ENCODE peak calls at places on chromosomes 6 and 20, in eight cellular contexts. R, V, E, K, H, I, C and N are unnamed samples.
A peak's percentile ranks its signal among the peaks of the same experiment; 100 is the strongest.

GRCh38 chr6:170203212-170203611 is 87.7 kb downstream of the DLL1 start:
- DNase-seq in C (no peak), H (no peak), I (no peak), K (no peak), V (no peak), R (no peak), E (no peak), N (no peak)

GRCh38 chr6:110944681-110945151 is 13.8 kb upstream of the GTF3C6 start:
- DNase-seq in K (no peak), R (no peak), E (no peak), V (no peak), I (no peak), H (no peak), C (no peak), N (no peak)

GRCh38 chr6:155341130-155341828 is 27.0 kb upstream of the TFB1M start:
- DNase-seq in H (no peak), I (no peak), C (no peak), R (no peak), V (no peak), E (no peak), K (no peak), N (no peak)

GRCh38 chr20:49821850-49822249 is 9.2 kb downstream of the SLC9A8 start:
- DNase-seq in R (peak; percentile 45), V (no peak), C (no peak), E (no peak), I (no peak), K (no peak), H (no peak), N (no peak)

GRCh38 chr20:35908007-35908406 is 46.3 kb downstream of the SCAND1 start:
- DNase-seq in I (no peak), K (no peak), H (no peak), R (no peak), V (no peak), E (no peak), C (no peak), N (no peak)

GRCh38 chr6:85600713-85601313 is 7.2 kb upstream of the SNX14 start:
- DNase-seq in H (no peak), V (no peak), C (no peak), K (no peak), R (no peak), E (no peak), I (no peak), N (no peak)

GRCh38 chr6:32971581-32972352 is 3.4 kb downstream of the BRD2 start:
- DNase-seq in R (peak; percentile 100), E (peak; percentile 98), K (peak; percentile 99), V (peak; percentile 99), I (peak; percentile 100), H (peak; percentile 99), C (peak; percentile 99), N (peak; percentile 99)

GRCh38 chr20:2084703-2085102 is 16.9 kb upstream of the STK35 start:
- DNase-seq in K (no peak), V (no peak), E (no peak), H (no peak), I (no peak), R (no peak), C (no peak), N (no peak)

GRCh38 chr20:5703542-5704215 is 46.5 kb upstream of the SHLD1 start:
- DNase-seq in H (no peak), K (no peak), I (no peak), C (no peak), V (peak; percentile 13), R (no peak), E (no peak), N (no peak)